ENCODE peak calls at places on chromosomes 2 and 18, in nine cellular contexts. One of them, this sample, is unnamed.

GRCh38 chr2:223537669-223538601 is 64.2 kb downstream of the SCG2 start:
- DNase-seq in A549: peak
- DNase-seq in psoas muscle: no peak
- DNase-seq in tibial artery: no peak
- DNase-seq in choroid plexus epithelial cell: peak
- DNase-seq in CD14-positive monocyte: no peak
- DNase-seq in sigmoid colon: no peak
- DNase-seq in colonic mucosa: no peak
- DNase-seq in cardiac fibroblast: peak
- DNase-seq in this sample: no peak

GRCh38 chr2:179106342-179107178 is 56.6 kb upstream of the CCDC141 start:
- DNase-seq in tibial artery: no peak
- DNase-seq in CD14-positive monocyte: peak
- DNase-seq in psoas muscle: peak
- DNase-seq in sigmoid colon: peak
- DNase-seq in cardiac fibroblast: peak
- DNase-seq in colonic mucosa: peak
- DNase-seq in A549: peak
- DNase-seq in choroid plexus epithelial cell: peak
- DNase-seq in this sample: peak

GRCh38 chr2:86556508-86556907 is 6.7 kb downstream of the CHMP3 start:
- DNase-seq in psoas muscle: no peak
- DNase-seq in colonic mucosa: peak
- DNase-seq in cardiac fibroblast: no peak
- DNase-seq in tibial artery: no peak
- DNase-seq in A549: no peak
- DNase-seq in choroid plexus epithelial cell: no peak
- DNase-seq in CD14-positive monocyte: no peak
- DNase-seq in sigmoid colon: no peak
- DNase-seq in this sample: no peak

GRCh38 chr2:28063492-28063962 is 173.0 kb downstream of the BABAM2 start:
- DNase-seq in cardiac fibroblast: no peak
- DNase-seq in A549: no peak
- DNase-seq in tibial artery: no peak
- DNase-seq in CD14-positive monocyte: no peak
- DNase-seq in psoas muscle: no peak
- DNase-seq in choroid plexus epithelial cell: no peak
- DNase-seq in colonic mucosa: no peak
- DNase-seq in sigmoid colon: no peak
- DNase-seq in this sample: no peak

GRCh38 chr2:47631840-47632398 is 151.0 kb upstream of the MSH6 start:
- DNase-seq in A549: peak
- DNase-seq in choroid plexus epithelial cell: peak
- DNase-seq in colonic mucosa: peak
- DNase-seq in psoas muscle: no peak
- DNase-seq in CD14-positive monocyte: no peak
- DNase-seq in tibial artery: peak
- DNase-seq in sigmoid colon: no peak
- DNase-seq in cardiac fibroblast: peak
- DNase-seq in this sample: no peak

GRCh38 chr2:12504443-12504842 is 212.3 kb upstream of the TRIB2 start:
- DNase-seq in cardiac fibroblast: peak
- DNase-seq in sigmoid colon: no peak
- DNase-seq in choroid plexus epithelial cell: peak
- DNase-seq in CD14-positive monocyte: no peak
- DNase-seq in A549: no peak
- DNase-seq in tibial artery: no peak
- DNase-seq in psoas muscle: no peak
- DNase-seq in colonic mucosa: no peak
- DNase-seq in this sample: no peak

GRCh38 chr2:95721726-95722125 is 129.9 kb downstream of the TRIM43 start:
- DNase-seq in sigmoid colon: no peak
- DNase-seq in A549: no peak
- DNase-seq in psoas muscle: no peak
- DNase-seq in cardiac fibroblast: no peak
- DNase-seq in tibial artery: no peak
- DNase-seq in colonic mucosa: no peak
- DNase-seq in CD14-positive monocyte: no peak
- DNase-seq in choroid plexus epithelial cell: no peak
- DNase-seq in this sample: no peak

GRCh38 chr2:172172513-172173217 is 70.0 kb upstream of the DLX2 start:
- DNase-seq in tibial artery: peak
- DNase-seq in cardiac fibroblast: peak
- DNase-seq in colonic mucosa: peak
- DNase-seq in A549: peak
- DNase-seq in choroid plexus epithelial cell: peak
- DNase-seq in psoas muscle: peak
- DNase-seq in CD14-positive monocyte: no peak
- DNase-seq in sigmoid colon: peak
- DNase-seq in this sample: peak

GRCh38 chr2:95262896-95263542 is 11.2 kb upstream of the PROM2 start:
- DNase-seq in A549: no peak
- DNase-seq in tibial artery: no peak
- DNase-seq in cardiac fibroblast: no peak
- DNase-seq in colonic mucosa: no peak
- DNase-seq in psoas muscle: no peak
- DNase-seq in sigmoid colon: no peak
- DNase-seq in CD14-positive monocyte: no peak
- DNase-seq in choroid plexus epithelial cell: no peak
- DNase-seq in this sample: no peak

GRCh38 chr18:34942975-34943374 is 98.2 kb upstream of the MAPRE2 start:
- DNase-seq in colonic mucosa: peak
- DNase-seq in CD14-positive monocyte: no peak
- DNase-seq in psoas muscle: no peak
- DNase-seq in cardiac fibroblast: no peak
- DNase-seq in sigmoid colon: no peak
- DNase-seq in A549: peak
- DNase-seq in tibial artery: no peak
- DNase-seq in choroid plexus epithelial cell: no peak
- DNase-seq in this sample: no peak

GRCh38 chr2:8581048-8581561 is 100.8 kb upstream of the ID2 start:
- DNase-seq in CD14-positive monocyte: no peak
- DNase-seq in tibial artery: no peak
- DNase-seq in colonic mucosa: peak
- DNase-seq in psoas muscle: no peak
- DNase-seq in choroid plexus epithelial cell: no peak
- DNase-seq in cardiac fibroblast: no peak
- DNase-seq in sigmoid colon: no peak
- DNase-seq in A549: no peak
- DNase-seq in this sample: no peak

GRCh38 chr2:219118504-219118903 is 42.1 kb downstream of the NHEJ1 start:
- DNase-seq in A549: no peak
- DNase-seq in choroid plexus epithelial cell: no peak
- DNase-seq in tibial artery: no peak
- DNase-seq in CD14-positive monocyte: no peak
- DNase-seq in psoas muscle: no peak
- DNase-seq in sigmoid colon: no peak
- DNase-seq in colonic mucosa: peak
- DNase-seq in cardiac fibroblast: peak
- DNase-seq in this sample: no peak

GRCh38 chr2:62196278-62196901 is 475 bp downstream of the B3GNT2 start:
- DNase-seq in A549: peak
- DNase-seq in sigmoid colon: peak
- DNase-seq in cardiac fibroblast: no peak
- DNase-seq in CD14-positive monocyte: peak
- DNase-seq in psoas muscle: peak
- DNase-seq in tibial artery: peak
- DNase-seq in colonic mucosa: peak
- DNase-seq in choroid plexus epithelial cell: no peak
- DNase-seq in this sample: peak

GRCh38 chr2:119681868-119682220 is 2.8 kb downstream of the TMEM177 start:
- DNase-seq in colonic mucosa: no peak
- DNase-seq in tibial artery: no peak
- DNase-seq in CD14-positive monocyte: no peak
- DNase-seq in psoas muscle: no peak
- DNase-seq in cardiac fibroblast: no peak
- DNase-seq in choroid plexus epithelial cell: no peak
- DNase-seq in sigmoid colon: no peak
- DNase-seq in A549: no peak
- DNase-seq in this sample: no peak

GRCh38 chr18:28138816-28139215 is 38.1 kb downstream of the CDH2 start:
- DNase-seq in colonic mucosa: no peak
- DNase-seq in choroid plexus epithelial cell: no peak
- DNase-seq in cardiac fibroblast: no peak
- DNase-seq in CD14-positive monocyte: no peak
- DNase-seq in A549: no peak
- DNase-seq in tibial artery: no peak
- DNase-seq in psoas muscle: no peak
- DNase-seq in sigmoid colon: no peak
- DNase-seq in this sample: no peak

GRCh38 chr18:77151791-77152517 is 19.4 kb upstream of the MBP start:
- DNase-seq in colonic mucosa: no peak
- DNase-seq in tibial artery: no peak
- DNase-seq in A549: no peak
- DNase-seq in choroid plexus epithelial cell: no peak
- DNase-seq in sigmoid colon: no peak
- DNase-seq in CD14-positive monocyte: no peak
- DNase-seq in cardiac fibroblast: no peak
- DNase-seq in psoas muscle: no peak
- DNase-seq in this sample: no peak

GRCh38 chr2:198657520-198658121 is 800.1 kb downstream of the SATB2 start:
- DNase-seq in CD14-positive monocyte: no peak
- DNase-seq in cardiac fibroblast: peak
- DNase-seq in choroid plexus epithelial cell: peak
- DNase-seq in colonic mucosa: peak
- DNase-seq in psoas muscle: no peak
- DNase-seq in A549: peak
- DNase-seq in sigmoid colon: no peak
- DNase-seq in tibial artery: no peak
- DNase-seq in this sample: peak

GRCh38 chr2:65807942-65808341 is 375.5 kb upstream of the SPRED2 start:
- DNase-seq in colonic mucosa: no peak
- DNase-seq in psoas muscle: no peak
- DNase-seq in sigmoid colon: no peak
- DNase-seq in CD14-positive monocyte: no peak
- DNase-seq in A549: no peak
- DNase-seq in cardiac fibroblast: no peak
- DNase-seq in choroid plexus epithelial cell: no peak
- DNase-seq in tibial artery: no peak
- DNase-seq in this sample: no peak

GRCh38 chr2:163266772-163267171 is 428.2 kb upstream of the KCNH7 start:
- DNase-seq in colonic mucosa: no peak
- DNase-seq in cardiac fibroblast: peak
- DNase-seq in tibial artery: no peak
- DNase-seq in sigmoid colon: no peak
- DNase-seq in A549: peak
- DNase-seq in choroid plexus epithelial cell: peak
- DNase-seq in psoas muscle: no peak
- DNase-seq in CD14-positive monocyte: no peak
- DNase-seq in this sample: no peak
- TF ChIP-seq CTCF in colonic mucosa: no peak
- TF ChIP-seq CTCF in cardiac fibroblast: peak
- TF ChIP-seq CTCF in tibial artery: no peak
- TF ChIP-seq CTCF in sigmoid colon: no peak
- TF ChIP-seq CTCF in A549: no peak
- TF ChIP-seq CTCF in choroid plexus epithelial cell: peak
- TF ChIP-seq CTCF in psoas muscle: no peak
- TF ChIP-seq CTCF in CD14-positive monocyte: no peak
- TF ChIP-seq CTCF in this sample: no peak

GRCh38 chr2:192194866-192195547 is at the start of gene TMEFF2:
- DNase-seq in A549: peak
- DNase-seq in sigmoid colon: peak
- DNase-seq in CD14-positive monocyte: no peak
- DNase-seq in tibial artery: peak
- DNase-seq in choroid plexus epithelial cell: peak
- DNase-seq in psoas muscle: peak
- DNase-seq in colonic mucosa: peak
- DNase-seq in cardiac fibroblast: peak
- DNase-seq in this sample: peak
- TF ChIP-seq CTCF in A549: peak
- TF ChIP-seq CTCF in sigmoid colon: no peak
- TF ChIP-seq CTCF in CD14-positive monocyte: no peak
- TF ChIP-seq CTCF in tibial artery: no peak
- TF ChIP-seq CTCF in choroid plexus epithelial cell: peak
- TF ChIP-seq CTCF in psoas muscle: no peak
- TF ChIP-seq CTCF in colonic mucosa: no peak
- TF ChIP-seq CTCF in cardiac fibroblast: peak
- TF ChIP-seq CTCF in this sample: peak

DNA sequence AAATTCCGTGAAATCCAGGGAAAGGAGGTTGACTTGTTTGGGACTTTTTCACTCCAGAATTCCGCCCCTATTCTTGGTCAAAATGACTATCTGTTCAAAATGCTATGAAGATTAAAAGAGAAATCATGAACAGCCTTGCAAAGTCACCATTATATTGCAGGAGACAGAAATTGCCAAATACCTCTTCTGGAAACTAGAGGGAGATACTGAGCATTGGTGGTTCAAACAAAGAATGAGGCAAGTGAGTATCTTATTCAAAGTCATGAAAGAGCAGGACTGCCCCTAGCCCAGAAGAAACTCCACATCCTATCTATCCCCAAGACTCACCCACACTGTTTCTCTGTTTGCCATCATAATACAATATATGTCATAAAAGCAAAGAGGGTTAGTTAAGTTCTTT is 862.3 kb upstream of the POU3F3 start:
- DNase-seq in tibial artery: no peak
- DNase-seq in choroid plexus epithelial cell: no peak
- DNase-seq in psoas muscle: no peak
- DNase-seq in CD14-positive monocyte: no peak
- DNase-seq in A549: peak
- DNase-seq in sigmoid colon: no peak
- DNase-seq in cardiac fibroblast: no peak
- DNase-seq in colonic mucosa: no peak
- DNase-seq in this sample: peak
- TF ChIP-seq CTCF in tibial artery: no peak
- TF ChIP-seq CTCF in choroid plexus epithelial cell: no peak
- TF ChIP-seq CTCF in psoas muscle: no peak
- TF ChIP-seq CTCF in CD14-positive monocyte: no peak
- TF ChIP-seq CTCF in A549: peak
- TF ChIP-seq CTCF in sigmoid colon: no peak
- TF ChIP-seq CTCF in cardiac fibroblast: no peak
- TF ChIP-seq CTCF in colonic mucosa: no peak
- TF ChIP-seq CTCF in this sample: peak

GRCh38 chr2:102698369-102699111 is 63.3 kb upstream of the TMEM182 start:
- DNase-seq in psoas muscle: no peak
- DNase-seq in CD14-positive monocyte: no peak
- DNase-seq in colonic mucosa: peak
- DNase-seq in A549: no peak
- DNase-seq in choroid plexus epithelial cell: no peak
- DNase-seq in sigmoid colon: no peak
- DNase-seq in tibial artery: no peak
- DNase-seq in cardiac fibroblast: peak
- DNase-seq in this sample: no peak

GRCh38 chr2:102704531-102704930 is 57.3 kb upstream of the TMEM182 start:
- DNase-seq in CD14-positive monocyte: no peak
- DNase-seq in choroid plexus epithelial cell: no peak
- DNase-seq in tibial artery: no peak
- DNase-seq in colonic mucosa: no peak
- DNase-seq in A549: no peak
- DNase-seq in psoas muscle: no peak
- DNase-seq in cardiac fibroblast: no peak
- DNase-seq in sigmoid colon: no peak
- DNase-seq in this sample: no peak

GRCh38 chr2:102707796-102708713 is 53.8 kb upstream of the TMEM182 start:
- DNase-seq in cardiac fibroblast: no peak
- DNase-seq in sigmoid colon: no peak
- DNase-seq in tibial artery: no peak
- DNase-seq in A549: no peak
- DNase-seq in psoas muscle: no peak
- DNase-seq in CD14-positive monocyte: no peak
- DNase-seq in colonic mucosa: no peak
- DNase-seq in choroid plexus epithelial cell: no peak
- DNase-seq in this sample: no peak

GRCh38 chr2:102703305-102703704 is 58.5 kb upstream of the TMEM182 start:
- DNase-seq in A549: no peak
- DNase-seq in sigmoid colon: no peak
- DNase-seq in colonic mucosa: no peak
- DNase-seq in cardiac fibroblast: no peak
- DNase-seq in CD14-positive monocyte: no peak
- DNase-seq in psoas muscle: no peak
- DNase-seq in choroid plexus epithelial cell: no peak
- DNase-seq in tibial artery: no peak
- DNase-seq in this sample: no peak

GRCh38 chr2:102703748-102704147 is 58.1 kb upstream of the TMEM182 start:
- DNase-seq in cardiac fibroblast: peak
- DNase-seq in A549: peak
- DNase-seq in CD14-positive monocyte: no peak
- DNase-seq in choroid plexus epithelial cell: peak
- DNase-seq in colonic mucosa: no peak
- DNase-seq in sigmoid colon: no peak
- DNase-seq in tibial artery: no peak
- DNase-seq in psoas muscle: no peak
- DNase-seq in this sample: peak
- TF ChIP-seq CTCF in cardiac fibroblast: peak
- TF ChIP-seq CTCF in A549: peak
- TF ChIP-seq CTCF in CD14-positive monocyte: no peak
- TF ChIP-seq CTCF in choroid plexus epithelial cell: peak
- TF ChIP-seq CTCF in colonic mucosa: peak
- TF ChIP-seq CTCF in sigmoid colon: no peak
- TF ChIP-seq CTCF in tibial artery: no peak
- TF ChIP-seq CTCF in psoas muscle: peak
- TF ChIP-seq CTCF in this sample: peak